ENCODE peak calls at places on chromosomes 6 and 20, in five cellular contexts. B, I, M, Y and T are unnamed samples.

GRCh38 chr6:119871520-119871919 is 522.0 kb upstream of the MAN1A1 start:
- DNase-seq in M (no peak), I (no peak), B (no peak), Y (no peak), T (no peak)

GRCh38 chr6:96502915-96503314 is 18.7 kb upstream of the UFL1 start:
- DNase-seq in B (no peak), M (no peak), I (no peak), Y (no peak), T (no peak)

GRCh38 chr6:90409700-90410099 is 113.1 kb upstream of the BACH2 start:
- DNase-seq in M (no peak), I (no peak), B (no peak), Y (no peak), T (no peak)

GRCh38 chr6:9711313-9711712 is 703.6 kb downstream of the TFAP2A start:
- DNase-seq in B (no peak), I (no peak), Y (no peak), M (no peak), T (no peak)

GRCh38 chr6:26025894-26026832 is 61.1 kb upstream of the HFE start:
- DNase-seq in B (peak; percentile 92), Y (peak; percentile 94), M (peak; percentile 90), I (peak; percentile 93), T (peak; percentile 99)

GRCh38 chr6:33417127-33417902 is 592 bp downstream of the CUTA start:
- DNase-seq in B (no peak), I (peak; percentile 59), Y (no peak), M (no peak), T (no peak)

GRCh38 chr6:138240476-138241245 is 22.4 kb upstream of the PBOV1 start:
- DNase-seq in M (no peak), B (no peak), I (no peak), Y (no peak), T (no peak)

GRCh38 chr6:52573295-52573694 is 3.6 kb downstream of the TRAM2 start:
- DNase-seq in M (no peak), I (no peak), B (no peak), Y (no peak), T (no peak)

GRCh38 chr6:98839788-98840361 is 5.5 kb downstream of the POU3F2 start:
- DNase-seq in M (no peak), I (no peak), Y (no peak), B (no peak), T (no peak)

GRCh38 chr20:17227669-17228623 is 1.1 kb downstream of the PCSK2 start:
- DNase-seq in Y (no peak), I (no peak), B (no peak), M (peak; percentile 59), T (no peak)

GRCh38 chr6:108737594-108738546 is 110.4 kb upstream of the ARMC2 start:
- DNase-seq in I (no peak), Y (peak; percentile 53), M (no peak), B (no peak), T (peak; percentile 81)

GRCh38 chr20:16082051-16082550 is 491.1 kb downstream of the KIF16B start:
- DNase-seq in B (no peak), I (no peak), Y (no peak), M (no peak), T (no peak)

GRCh38 chr6:107275330-107275865 is 160.1 kb upstream of the BEND3 start:
- DNase-seq in M (no peak), B (no peak), Y (no peak), I (no peak), T (no peak)

GRCh38 chr6:34349226-34349625 is 43.2 kb downstream of the NUDT3 start:
- DNase-seq in M (no peak), Y (no peak), I (no peak), B (no peak), T (no peak)

GRCh38 chr6:144543006-144543871 is 258.1 kb downstream of the UTRN start:
- DNase-seq in I (no peak), B (no peak), Y (no peak), M (no peak), T (no peak)

GRCh38 chr6:157090736-157091135 is 232.6 kb downstream of the TMEM242 start:
- DNase-seq in Y (no peak), B (no peak), M (peak; percentile 58), I (no peak), T (no peak)

GRCh38 chr20:38286586-38287502 is 17.1 kb upstream of the BPI start:
- DNase-seq in I (no peak), Y (no peak), M (no peak), B (no peak), T (no peak)

GRCh38 chr20:30500829-30501440 is 756.5 kb upstream of the DEFB115 start:
- DNase-seq in B (no peak), M (peak; percentile 39), Y (no peak), I (no peak), T (no peak)

GRCh38 chr6:116373300-116373699 is 2.6 kb downstream of the DSE start:
- DNase-seq in I (no peak), M (no peak), B (no peak), Y (no peak), T (no peak)

GRCh38 chr6:43401730-43402129 is 25.6 kb upstream of the ABCC10 start:
- DNase-seq in M (no peak), B (no peak), Y (no peak), I (no peak), T (no peak)

GRCh38 chr20:20224806-20225205 is 143.1 kb upstream of the INSM1 start:
- DNase-seq in Y (no peak), I (no peak), M (no peak), B (no peak), T (no peak)
- H3K27ac ChIP-seq in Y (no peak overlapping the region), I (no peak overlapping the region), M (no peak overlapping the region), B (no peak overlapping the region), T (no peak overlapping the region)

GRCh38 chr20:62461157-62461556 is 14.6 kb downstream of the GATA5 start:
- DNase-seq in Y (no peak), B (no peak), I (no peak), M (no peak), T (no peak)
- H3K4me1 ChIP-seq in Y (no peaks in the 10 kb centered on the region), B (no peaks in the 10 kb centered on the region), I (no peaks in the 10 kb centered on the region), M (no peaks in the 10 kb centered on the region), T (no peaks in the 10 kb centered on the region)

DNA sequence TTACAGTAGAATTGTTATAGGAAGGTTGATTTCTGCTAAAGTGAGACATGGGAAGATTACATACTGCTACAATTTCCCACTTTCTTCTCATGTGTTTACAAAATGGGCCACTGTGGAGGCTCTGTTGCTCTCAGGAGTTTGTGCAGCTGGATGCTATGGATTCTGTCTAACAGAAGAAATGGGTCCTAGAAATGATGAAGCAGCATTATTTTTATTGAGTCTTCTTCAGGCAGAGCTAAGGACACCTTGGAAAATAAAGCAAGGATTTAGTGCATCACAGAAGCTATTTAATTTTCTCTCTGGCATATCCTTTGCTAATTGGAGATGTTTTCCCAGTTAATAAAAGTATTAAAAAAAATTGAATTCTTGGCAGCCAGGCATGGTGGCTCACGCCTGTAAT is 29.2 kb downstream of the CCDC170 start:
- DNase-seq in M (no peak), Y (no peak), B (no peak), I (no peak), T (no peak)
- H3K9me3 ChIP-seq in M (peaks cover 13% of the 10 kb centered on the region), Y (peaks cover 3% of the 10 kb centered on the region), B (no peaks in the 10 kb centered on the region), I (peaks cover 9% of the 10 kb centered on the region), T (peaks cover 3% of the 10 kb centered on the region)

GRCh38 chr6:2376429-2377355 is 131.3 kb upstream of the GMDS start:
- DNase-seq in I (no peak), Y (no peak), B (no peak), M (no peak), T (peak; percentile 22)
- H3K27ac ChIP-seq in I (no peak overlapping the region), Y (no peak overlapping the region), B (no peak overlapping the region), M (no peak overlapping the region), T (peak overlapping the region; percentile 58)

DNA sequence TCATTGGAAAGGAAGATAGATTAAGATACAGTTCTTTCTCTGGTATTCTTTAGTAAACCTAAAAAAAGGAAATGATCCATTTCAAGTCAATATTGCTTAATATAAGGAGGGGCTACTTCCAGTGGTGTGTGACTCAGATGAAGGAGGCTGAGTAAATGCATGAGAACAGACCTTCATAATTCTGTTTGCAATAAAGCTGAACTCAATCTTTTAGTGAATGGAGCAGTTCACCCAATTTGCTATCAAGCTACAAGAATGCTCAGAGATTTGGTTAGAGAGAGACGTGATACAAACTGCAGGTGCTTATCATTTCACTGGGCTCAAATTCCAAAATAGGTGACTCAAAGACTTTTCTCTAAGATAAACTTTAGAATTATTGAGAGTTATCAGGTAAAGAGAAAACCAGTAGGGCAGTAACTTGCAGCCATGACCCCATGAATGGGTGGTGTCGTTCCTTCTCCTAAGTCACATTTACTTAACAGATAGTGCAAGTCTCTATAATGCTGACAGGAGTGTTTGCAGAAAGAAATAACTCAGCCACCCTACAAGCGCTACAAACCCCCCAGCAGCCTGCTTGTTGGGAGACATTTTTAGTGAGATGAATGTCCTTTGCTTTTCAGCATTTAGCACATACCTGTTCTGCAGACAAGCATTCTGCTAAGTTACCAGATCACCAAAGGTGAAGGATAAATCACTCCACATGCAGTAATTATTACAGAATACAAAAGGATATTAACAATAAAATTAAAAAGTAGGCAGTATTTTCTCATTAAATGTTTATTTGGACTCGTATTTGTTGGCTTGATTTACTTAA is 16.4 kb upstream of the BLOC1S5 start:
- DNase-seq in I (no peak), M (no peak), Y (no peak), B (no peak), T (no peak)
- H3K4me1 ChIP-seq in I (no peaks in the 10 kb centered on the region), M (no peaks in the 10 kb centered on the region), Y (no peaks in the 10 kb centered on the region), B (no peaks in the 10 kb centered on the region), T (peaks cover 13% of the 10 kb centered on the region)

GRCh38 chr6:170039156-170040114 is 251.4 kb downstream of the DLL1 start:
- DNase-seq in Y (peak; percentile 5), B (no peak), I (peak; percentile 28), M (no peak), T (peak; percentile 44)

GRCh38 chr6:170038717-170039116 is 252.2 kb downstream of the DLL1 start:
- DNase-seq in M (no peak), I (no peak), Y (peak; percentile 7), B (no peak), T (peak; percentile 27)

GRCh38 chr6:170041526-170041925 is 249.4 kb downstream of the DLL1 start:
- DNase-seq in B (no peak), M (no peak), Y (no peak), I (no peak), T (no peak)

GRCh38 chr6:170040906-170041305 is 250.0 kb downstream of the DLL1 start:
- DNase-seq in I (no peak), M (no peak), B (no peak), Y (no peak), T (peak; percentile 13)

DNA sequence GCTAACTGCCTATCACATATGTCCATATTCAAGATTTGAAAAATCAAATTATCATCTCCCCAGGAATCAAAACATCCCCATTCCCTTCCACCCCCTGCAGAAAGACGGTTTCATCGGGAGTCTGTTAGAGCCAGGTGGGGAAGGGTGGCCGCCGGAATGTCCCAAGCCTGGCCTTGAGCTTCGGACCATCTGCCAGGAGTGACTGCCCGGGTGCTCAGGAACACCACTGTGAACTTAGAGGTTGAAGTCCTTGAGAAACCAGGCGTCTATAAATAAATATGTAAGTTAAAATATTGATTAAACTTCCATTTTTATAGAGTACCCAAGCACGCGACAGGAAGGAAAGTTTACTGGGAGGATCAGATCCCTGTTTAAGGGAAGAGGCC is 250.8 kb downstream of the DLL1 start:
- DNase-seq in Y (peak; percentile 4), I (no peak), M (no peak), B (no peak), T (peak; percentile 24)
- H3K9me3 ChIP-seq in Y (no peaks in the 10 kb centered on the region), I (no peaks in the 10 kb centered on the region), M (no peaks in the 10 kb centered on the region), B (no peaks in the 10 kb centered on the region), T (peaks cover 6% of the 10 kb centered on the region)

DNA sequence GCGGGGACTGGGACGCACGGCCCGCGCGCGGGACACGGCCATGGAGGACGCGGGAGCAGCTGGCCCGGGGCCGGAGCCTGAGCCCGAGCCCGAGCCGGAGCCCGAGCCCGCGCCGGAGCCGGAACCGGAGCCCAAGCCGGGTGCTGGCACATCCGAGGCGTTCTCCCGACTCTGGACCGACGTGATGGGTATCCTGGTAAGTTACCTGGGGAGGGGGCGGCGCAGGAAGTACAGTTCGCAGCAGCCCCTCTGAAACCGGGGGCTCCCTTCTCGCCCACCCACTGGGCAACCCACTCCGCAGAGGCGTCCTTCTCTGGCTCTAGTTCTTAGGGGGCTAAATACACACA is 363 bp downstream of the SASH1 start:
- DNase-seq in I (peak; percentile 66), M (no peak), B (no peak), Y (peak; percentile 30), T (no peak)
- H3K27ac ChIP-seq in I (peak overlapping the region; percentile 90), M (peak overlapping the region; percentile 94), B (no peak overlapping the region), Y (peak overlapping the region; percentile 70), T (peak overlapping the region; percentile 89)